ENCODE peak calls at places on chromosome 4, in eight cellular contexts. O is pons; Y is GM04504; A is IMR-90; D is NCI-H774; V is stimulated activated CD8-positive, alpha-beta memory T cell treated with anti-CD3 and anti-CD28 coated beads, Interleukin-7, amount 100 ng/mL, for 1 hour; L is neural crest cell; Q is C1 segment of cervical spinal cord. C is an unnamed sample.

GRCh38 chr4:112270643-112271484 is 14.8 kb downstream of the TIFA start:
- DNase-seq in O (no peak), Y (peak), A (peak), D (no peak), V (no peak), L (no peak), Q (no peak), C (no peak)

GRCh38 chr4:92091335-92091734 is 212.4 kb upstream of the GRID2 start:
- DNase-seq in O (no peak), Y (no peak), A (no peak), D (no peak), V (no peak), L (no peak), Q (no peak), C (peak)

GRCh38 chr4:13240066-13240465 is 244.1 kb downstream of the RAB28 start:
- DNase-seq in O (no peak), Y (peak), A (no peak), D (no peak), V (no peak), L (no peak), Q (no peak), C (no peak)

GRCh38 chr4:140867338-140867737 is 111.2 kb upstream of the TBC1D9 start:
- DNase-seq in O (no peak), Y (no peak), A (no peak), D (no peak), V (no peak), L (no peak), Q (no peak), C (no peak)

GRCh38 chr4:183394166-183394951 is 50.1 kb upstream of the CDKN2AIP start:
- DNase-seq in O (no peak), Y (no peak), A (no peak), D (no peak), V (no peak), L (no peak), Q (no peak), C (no peak)

GRCh38 chr4:185902654-185903053 is 90.7 kb upstream of the SORBS2 start:
- DNase-seq in O (no peak), Y (no peak), A (peak), D (no peak), V (no peak), L (no peak), Q (no peak), C (no peak)

GRCh38 chr4:6560416-6561172 is 14.4 kb upstream of the MAN2B2 start:
- DNase-seq in O (no peak), Y (peak), A (peak), D (no peak), V (no peak), L (no peak), Q (no peak), C (no peak)

GRCh38 chr4:121072836-121073362 is 564 bp upstream of the NDNF start:
- DNase-seq in O (no peak), Y (no peak), A (no peak), D (no peak), V (no peak), L (no peak), Q (no peak), C (no peak)

GRCh38 chr4:37795796-37796195 is 30.7 kb upstream of the PGM2 start:
- DNase-seq in O (no peak), Y (no peak), A (no peak), D (no peak), V (no peak), L (no peak), Q (no peak), C (no peak)

GRCh38 chr4:75973770-75974169 is 17.0 kb downstream of the SDAD1 start:
- DNase-seq in O (no peak), Y (no peak), A (no peak), D (no peak), V (no peak), L (no peak), Q (no peak), C (no peak)

GRCh38 chr4:168199262-168199957 is 107.1 kb downstream of the ANXA10 start:
- DNase-seq in O (no peak), Y (no peak), A (no peak), D (no peak), V (no peak), L (no peak), Q (no peak), C (no peak)

GRCh38 chr4:143294310-143294709 is 42.4 kb upstream of the GAB1 start:
- DNase-seq in O (peak), Y (peak), A (peak), D (no peak), V (no peak), L (no peak), Q (peak), C (no peak)

GRCh38 chr4:7747062-7747385 is 192.6 kb downstream of the AFAP1 start:
- DNase-seq in O (peak), Y (no peak), A (no peak), D (no peak), V (no peak), L (no peak), Q (peak), C (no peak)

GRCh38 chr4:101711590-101712255 is 78.8 kb upstream of the BANK1 start:
- DNase-seq in O (peak), Y (no peak), A (no peak), D (no peak), V (no peak), L (no peak), Q (no peak), C (no peak)

GRCh38 chr4:22500831-22501714 is 14.8 kb downstream of the ADGRA3 start:
- DNase-seq in O (no peak), Y (no peak), A (peak), D (no peak), V (no peak), L (no peak), Q (no peak), C (no peak)

GRCh38 chr4:154399259-154399974 is 92.2 kb downstream of the DCHS2 start:
- DNase-seq in O (peak), Y (peak), A (peak), D (no peak), V (no peak), L (no peak), Q (no peak), C (peak)

GRCh38 chr4:184473515-184474260 is 662 bp downstream of the IRF2 start:
- DNase-seq in O (no peak), Y (peak), A (peak), D (no peak), V (peak), L (peak), Q (peak), C (peak)

GRCh38 chr4:1619151-1619672 is 64.9 kb downstream of the FAM53A start:
- DNase-seq in O (no peak), Y (no peak), A (no peak), D (no peak), V (no peak), L (no peak), Q (no peak), C (no peak)

GRCh38 chr4:121239951-121240350 is 75.8 kb upstream of the TNIP3 start:
- DNase-seq in O (no peak), Y (no peak), A (no peak), D (no peak), V (no peak), L (no peak), Q (no peak), C (no peak)

GRCh38 chr4:10524196-10524833 is 67.1 kb upstream of the ZNF518B start:
- DNase-seq in O (no peak), Y (no peak), A (no peak), D (no peak), V (no peak), L (no peak), Q (no peak), C (no peak)

GRCh38 chr4:126405369-126405982 is 1090.7 kb downstream of the FAT4 start:
- DNase-seq in O (no peak), Y (no peak), A (peak), D (no peak), V (no peak), L (no peak), Q (no peak), C (peak)

GRCh38 chr4:152500798-152501434 is 35.0 kb downstream of the FBXW7 start:
- DNase-seq in O (peak), Y (peak), A (peak), D (no peak), V (peak), L (peak), Q (no peak), C (peak)

GRCh38 chr4:40269133-40269532 is 66.0 kb upstream of the CHRNA9 start:
- DNase-seq in O (no peak), Y (no peak), A (no peak), D (no peak), V (no peak), L (no peak), Q (no peak), C (no peak)

GRCh38 chr4:54498661-54499111 is 159.1 kb upstream of the KIT start:
- DNase-seq in O (no peak), Y (no peak), A (peak), D (no peak), V (no peak), L (no peak), Q (no peak), C (no peak)

GRCh38 chr4:144872508-144873293 is 225.3 kb downstream of the ANAPC10 start:
- DNase-seq in O (no peak), Y (no peak), A (no peak), D (no peak), V (no peak), L (no peak), Q (no peak), C (no peak)

GRCh38 chr4:119478446-119479179 is 150.0 kb downstream of the PDE5A start:
- DNase-seq in O (no peak), Y (no peak), A (peak), D (no peak), V (no peak), L (no peak), Q (no peak), C (no peak)

GRCh38 chr4:86108152-86108551 is 251.7 kb downstream of the MAPK10 start:
- DNase-seq in O (no peak), Y (no peak), A (peak), D (no peak), V (no peak), L (no peak), Q (no peak), C (no peak)

GRCh38 chr4:80535551-80535950 is 200.0 kb downstream of the CFAP299 start:
- DNase-seq in O (no peak), Y (no peak), A (no peak), D (no peak), V (no peak), L (no peak), Q (no peak), C (no peak)

GRCh38 chr4:8284391-8284790 is 14.8 kb downstream of the HTRA3 start:
- DNase-seq in O (no peak), Y (no peak), A (no peak), D (no peak), V (no peak), L (no peak), Q (no peak), C (no peak)

GRCh38 chr4:7811536-7812190 is 128.0 kb downstream of the AFAP1 start:
- DNase-seq in O (no peak), Y (no peak), A (peak), D (no peak), V (no peak), L (no peak), Q (no peak), C (no peak)

GRCh38 chr4:157918036-157918832 is 254.6 kb downstream of the GASK1B start:
- DNase-seq in O (no peak), Y (no peak), A (no peak), D (no peak), V (no peak), L (no peak), Q (no peak), C (no peak)

GRCh38 chr4:38495481-38495880 is 168.5 kb upstream of the KLF3 start:
- DNase-seq in O (no peak), Y (no peak), A (no peak), D (no peak), V (no peak), L (no peak), Q (no peak), C (no peak)

GRCh38 chr4:68499021-68499420 is 51.8 kb downstream of the TMPRSS11E start:
- DNase-seq in O (no peak), Y (no peak), A (no peak), D (no peak), V (no peak), L (no peak), Q (no peak), C (no peak)

GRCh38 chr4:99711657-99712056 is 54.0 kb upstream of the C4orf54 start:
- DNase-seq in O (no peak), Y (no peak), A (no peak), D (no peak), V (no peak), L (no peak), Q (no peak), C (no peak)

GRCh38 chr4:99154658-99155342 is 10.7 kb upstream of the ADH4 start:
- DNase-seq in O (no peak), Y (no peak), A (no peak), D (no peak), V (no peak), L (no peak), Q (no peak), C (no peak)

C was measured in NAMALWA.